ENCODE peak calls at places on chromosomes 4 and X, in eight cellular contexts. H, E, A, L, G, P, D and T are unnamed samples.

GRCh38 chr4:98682719-98683118 is 24.3 kb upstream of the TSPAN5 start:
- DNase-seq in L (no peak), A (peak), H (no peak), G (no peak), P (no peak), D (no peak), E (no peak), T (no peak)

GRCh38 chrX:40531056-40531826 is 49.5 kb upstream of the ATP6AP2 start:
- DNase-seq in A (no peak), D (no peak), H (no peak), L (no peak), E (no peak), P (no peak), G (peak), T (no peak)

GRCh38 chr4:173794662-173795061 is 264.6 kb upstream of the HAND2 start:
- DNase-seq in P (no peak), L (no peak), D (no peak), H (no peak), G (no peak), E (no peak), A (peak), T (no peak)

GRCh38 chr4:116551798-116552197 is 533.6 kb downstream of the TRAM1L1 start:
- DNase-seq in G (no peak), P (no peak), A (no peak), E (no peak), H (no peak), D (no peak), L (no peak), T (no peak)

GRCh38 chrX:63417649-63418048 is 66.5 kb upstream of the SPIN4 start:
- DNase-seq in G (no peak), E (no peak), D (no peak), L (no peak), A (no peak), H (no peak), P (no peak), T (no peak)

GRCh38 chrX:19888419-19888879 is 1.0 kb upstream of the SH3KBP1 start:
- DNase-seq in A (peak), P (no peak), E (peak), H (peak), G (peak), D (no peak), L (no peak), T (peak)

GRCh38 chr4:176400816-176401461 is 81.2 kb downstream of the SPCS3 start:
- DNase-seq in P (no peak), A (peak), G (peak), E (no peak), H (no peak), L (no peak), D (no peak), T (peak)

GRCh38 chr4:14218641-14219040 is 591.1 kb upstream of the BOD1L1 start:
- DNase-seq in P (no peak), G (peak), L (no peak), D (no peak), E (no peak), H (peak), A (no peak), T (no peak)

GRCh38 chr4:175427751-175428150 is 384.3 kb downstream of the GPM6A start:
- DNase-seq in E (no peak), G (no peak), L (no peak), P (no peak), H (no peak), D (no peak), A (no peak), T (no peak)

GRCh38 chr4:183074288-183074990 is 24.6 kb upstream of the WWC2 start:
- DNase-seq in A (peak), P (no peak), E (no peak), D (no peak), G (no peak), H (no peak), L (no peak), T (no peak)